ENCODE peak calls at places on chromosomes 13 and 19, in seven cellular contexts. One of them, this sample, is unnamed.

GRCh38 chr19:31344403-31344802 is 4.8 kb downstream of the TSHZ3 start:
- DNase-seq in T-helper 2 cell: no peak
- DNase-seq in AG09319: no peak
- DNase-seq in SIG-M5: no peak
- DNase-seq in WTC11: no peak
- DNase-seq in stimulated activated CD4-positive, alpha-beta T cell treated with anti-CD3 and anti-CD28 coated beads, Interleukin-1b, Interleukin-23, amount 100 ng/mL, for 1 hour: no peak
- DNase-seq in GM19239: no peak
- DNase-seq in this sample: no peak

GRCh38 chr19:3699071-3699740 is 1.1 kb downstream of the PIP5K1C start:
- DNase-seq in WTC11: no peak
- DNase-seq in stimulated activated CD4-positive, alpha-beta T cell treated with anti-CD3 and anti-CD28 coated beads, Interleukin-1b, Interleukin-23, amount 100 ng/mL, for 1 hour: no peak
- DNase-seq in GM19239: peak
- DNase-seq in AG09319: peak
- DNase-seq in SIG-M5: no peak
- DNase-seq in T-helper 2 cell: peak
- DNase-seq in this sample: peak

GRCh38 chr19:35262101-35262761 is 6.5 kb upstream of the USF2 start:
- DNase-seq in WTC11: peak
- DNase-seq in GM19239: no peak
- DNase-seq in stimulated activated CD4-positive, alpha-beta T cell treated with anti-CD3 and anti-CD28 coated beads, Interleukin-1b, Interleukin-23, amount 100 ng/mL, for 1 hour: no peak
- DNase-seq in T-helper 2 cell: no peak
- DNase-seq in SIG-M5: no peak
- DNase-seq in AG09319: no peak
- DNase-seq in this sample: no peak

GRCh38 chr19:16814526-16815100 is 14.6 kb upstream of the SIN3B start:
- DNase-seq in WTC11: no peak
- DNase-seq in AG09319: no peak
- DNase-seq in stimulated activated CD4-positive, alpha-beta T cell treated with anti-CD3 and anti-CD28 coated beads, Interleukin-1b, Interleukin-23, amount 100 ng/mL, for 1 hour: no peak
- DNase-seq in SIG-M5: no peak
- DNase-seq in T-helper 2 cell: no peak
- DNase-seq in GM19239: no peak
- DNase-seq in this sample: no peak

GRCh38 chr19:54029930-54030490 is 33.7 kb downstream of the VSTM1 start:
- DNase-seq in T-helper 2 cell: peak
- DNase-seq in WTC11: peak
- DNase-seq in stimulated activated CD4-positive, alpha-beta T cell treated with anti-CD3 and anti-CD28 coated beads, Interleukin-1b, Interleukin-23, amount 100 ng/mL, for 1 hour: peak
- DNase-seq in GM19239: no peak
- DNase-seq in AG09319: peak
- DNase-seq in SIG-M5: no peak
- DNase-seq in this sample: peak

GRCh38 chr19:50300814-50301606 is 28.2 kb downstream of the KCNC3 start:
- DNase-seq in SIG-M5: no peak
- DNase-seq in WTC11: no peak
- DNase-seq in stimulated activated CD4-positive, alpha-beta T cell treated with anti-CD3 and anti-CD28 coated beads, Interleukin-1b, Interleukin-23, amount 100 ng/mL, for 1 hour: no peak
- DNase-seq in AG09319: no peak
- DNase-seq in T-helper 2 cell: peak
- DNase-seq in GM19239: no peak
- DNase-seq in this sample: peak

GRCh38 chr19:41641879-41642485 is 15.1 kb upstream of the CEACAM4 start:
- DNase-seq in T-helper 2 cell: peak
- DNase-seq in WTC11: peak
- DNase-seq in AG09319: peak
- DNase-seq in SIG-M5: no peak
- DNase-seq in stimulated activated CD4-positive, alpha-beta T cell treated with anti-CD3 and anti-CD28 coated beads, Interleukin-1b, Interleukin-23, amount 100 ng/mL, for 1 hour: peak
- DNase-seq in GM19239: peak
- DNase-seq in this sample: peak

GRCh38 chr19:45117666-45118065 is 24.7 kb downstream of the PPP1R37 start:
- DNase-seq in SIG-M5: no peak
- DNase-seq in GM19239: no peak
- DNase-seq in WTC11: no peak
- DNase-seq in T-helper 2 cell: no peak
- DNase-seq in stimulated activated CD4-positive, alpha-beta T cell treated with anti-CD3 and anti-CD28 coated beads, Interleukin-1b, Interleukin-23, amount 100 ng/mL, for 1 hour: no peak
- DNase-seq in AG09319: no peak
- DNase-seq in this sample: no peak

GRCh38 chr19:48628486-48629296 is 8.5 kb downstream of the DBP start:
- DNase-seq in T-helper 2 cell: no peak
- DNase-seq in AG09319: no peak
- DNase-seq in stimulated activated CD4-positive, alpha-beta T cell treated with anti-CD3 and anti-CD28 coated beads, Interleukin-1b, Interleukin-23, amount 100 ng/mL, for 1 hour: no peak
- DNase-seq in GM19239: no peak
- DNase-seq in WTC11: no peak
- DNase-seq in SIG-M5: no peak
- DNase-seq in this sample: no peak

GRCh38 chr19:50392759-50393158 is 8.6 kb downstream of the POLD1 start:
- DNase-seq in T-helper 2 cell: no peak
- DNase-seq in stimulated activated CD4-positive, alpha-beta T cell treated with anti-CD3 and anti-CD28 coated beads, Interleukin-1b, Interleukin-23, amount 100 ng/mL, for 1 hour: no peak
- DNase-seq in AG09319: no peak
- DNase-seq in SIG-M5: no peak
- DNase-seq in WTC11: no peak
- DNase-seq in GM19239: no peak
- DNase-seq in this sample: no peak

GRCh38 chr19:18612051-18612771 is 459 bp upstream of the TMEM59L start:
- DNase-seq in SIG-M5: no peak
- DNase-seq in GM19239: no peak
- DNase-seq in T-helper 2 cell: no peak
- DNase-seq in AG09319: no peak
- DNase-seq in stimulated activated CD4-positive, alpha-beta T cell treated with anti-CD3 and anti-CD28 coated beads, Interleukin-1b, Interleukin-23, amount 100 ng/mL, for 1 hour: no peak
- DNase-seq in WTC11: no peak
- DNase-seq in this sample: no peak

GRCh38 chr19:13164370-13165090 is 14.3 kb downstream of the IER2 start:
- DNase-seq in T-helper 2 cell: peak
- DNase-seq in SIG-M5: no peak
- DNase-seq in stimulated activated CD4-positive, alpha-beta T cell treated with anti-CD3 and anti-CD28 coated beads, Interleukin-1b, Interleukin-23, amount 100 ng/mL, for 1 hour: no peak
- DNase-seq in GM19239: no peak
- DNase-seq in AG09319: no peak
- DNase-seq in WTC11: peak
- DNase-seq in this sample: peak

GRCh38 chr13:90414691-90415596 is 932.5 kb upstream of the MIR17HG start:
- DNase-seq in GM19239: no peak
- DNase-seq in stimulated activated CD4-positive, alpha-beta T cell treated with anti-CD3 and anti-CD28 coated beads, Interleukin-1b, Interleukin-23, amount 100 ng/mL, for 1 hour: no peak
- DNase-seq in AG09319: peak
- DNase-seq in T-helper 2 cell: no peak
- DNase-seq in WTC11: no peak
- DNase-seq in SIG-M5: no peak
- DNase-seq in this sample: peak

GRCh38 chr19:18669524-18669817 is 14.0 kb upstream of the CRTC1 start:
- DNase-seq in stimulated activated CD4-positive, alpha-beta T cell treated with anti-CD3 and anti-CD28 coated beads, Interleukin-1b, Interleukin-23, amount 100 ng/mL, for 1 hour: no peak
- DNase-seq in WTC11: no peak
- DNase-seq in AG09319: no peak
- DNase-seq in SIG-M5: no peak
- DNase-seq in T-helper 2 cell: no peak
- DNase-seq in GM19239: no peak
- DNase-seq in this sample: no peak

GRCh38 chr13:42039457-42039945 is 8.9 kb upstream of the DGKH start:
- DNase-seq in T-helper 2 cell: no peak
- DNase-seq in WTC11: no peak
- DNase-seq in SIG-M5: no peak
- DNase-seq in GM19239: peak
- DNase-seq in stimulated activated CD4-positive, alpha-beta T cell treated with anti-CD3 and anti-CD28 coated beads, Interleukin-1b, Interleukin-23, amount 100 ng/mL, for 1 hour: no peak
- DNase-seq in AG09319: no peak
- DNase-seq in this sample: no peak

GRCh38 chr13:74794582-74794981 is 660.4 kb upstream of the KLF12 start:
- DNase-seq in WTC11: no peak
- DNase-seq in stimulated activated CD4-positive, alpha-beta T cell treated with anti-CD3 and anti-CD28 coated beads, Interleukin-1b, Interleukin-23, amount 100 ng/mL, for 1 hour: no peak
- DNase-seq in SIG-M5: no peak
- DNase-seq in GM19239: no peak
- DNase-seq in T-helper 2 cell: no peak
- DNase-seq in AG09319: no peak
- DNase-seq in this sample: no peak

GRCh38 chr19:7658219-7658686 is 10.6 kb upstream of the RETN start:
- DNase-seq in AG09319: no peak
- DNase-seq in T-helper 2 cell: peak
- DNase-seq in WTC11: no peak
- DNase-seq in GM19239: peak
- DNase-seq in SIG-M5: no peak
- DNase-seq in stimulated activated CD4-positive, alpha-beta T cell treated with anti-CD3 and anti-CD28 coated beads, Interleukin-1b, Interleukin-23, amount 100 ng/mL, for 1 hour: no peak
- DNase-seq in this sample: no peak

GRCh38 chr19:37931941-37932655 is 25.1 kb downstream of the SIPA1L3 start:
- DNase-seq in T-helper 2 cell: no peak
- DNase-seq in SIG-M5: no peak
- DNase-seq in stimulated activated CD4-positive, alpha-beta T cell treated with anti-CD3 and anti-CD28 coated beads, Interleukin-1b, Interleukin-23, amount 100 ng/mL, for 1 hour: no peak
- DNase-seq in AG09319: no peak
- DNase-seq in GM19239: peak
- DNase-seq in WTC11: peak
- DNase-seq in this sample: peak